ENCODE peak calls at places on chromosomes 12 and 14, in eight cellular contexts. J, K, N, I, F, A, T and D are unnamed samples.

GRCh38 chr12:121038861-121039654 is at the start of gene OASL:
- DNase-seq in J (peak; percentile 79), K (no peak), N (peak; percentile 46), I (no peak), F (peak; percentile 49), A (no peak), T (peak; percentile 46), D (no peak)

GRCh38 chr12:94458882-94459772 is 540 bp downstream of the CEP83 start:
- DNase-seq in J (no peak), K (peak; percentile 31), N (no peak), I (no peak), F (peak; percentile 59), A (no peak), T (no peak), D (no peak)

GRCh38 chr14:64983439-64984310 is 3.0 kb upstream of the FNTB start:
- DNase-seq in J (no peak), K (no peak), N (no peak), I (no peak), F (peak; percentile 60), A (no peak), T (no peak), D (no peak)

GRCh38 chr12:116693259-116694227 is 44.3 kb downstream of the SPRING1 start:
- DNase-seq in J (no peak), K (peak; percentile 86), N (no peak), I (no peak), F (no peak), A (no peak), T (no peak), D (no peak)

GRCh38 chr14:59360923-59361794 is 104.0 kb downstream of the GPR135 start:
- DNase-seq in J (no peak), K (peak; percentile 92), N (no peak), I (peak; percentile 84), F (no peak), A (no peak), T (no peak), D (peak; percentile 15)

GRCh38 chr12:49950310-49951251 is at the start of gene AQP2:
- DNase-seq in J (no peak), K (no peak), N (no peak), I (no peak), F (no peak), A (no peak), T (no peak), D (no peak)

GRCh38 chr14:85444685-85445084 is 85.3 kb upstream of the FLRT2 start:
- DNase-seq in J (no peak), K (peak; percentile 53), N (no peak), I (no peak), F (peak; percentile 76), A (no peak), T (no peak), D (no peak)

GRCh38 chr12:34205401-34205800 is 183.1 kb downstream of the ALG10 start:
- DNase-seq in J (no peak), K (no peak), N (no peak), I (no peak), F (no peak), A (no peak), T (no peak), D (no peak)

GRCh38 chr12:112584266-112584722 is 165.5 kb downstream of the PTPN11 start:
- DNase-seq in J (no peak), K (peak; percentile 20), N (no peak), I (no peak), F (no peak), A (no peak), T (no peak), D (no peak)

GRCh38 chr14:55556929-55557623 is 22.9 kb upstream of the KTN1 start:
- DNase-seq in J (no peak), K (peak; percentile 77), N (no peak), I (peak; percentile 85), F (peak; percentile 99), A (no peak), T (no peak), D (peak; percentile 15)

GRCh38 chr14:35420036-35420811 is 15.7 kb upstream of the NFKBIA start:
- DNase-seq in J (no peak), K (no peak), N (no peak), I (no peak), F (peak; percentile 93), A (no peak), T (no peak), D (no peak)